ENCODE peak calls at places on chromosomes 13 and 19, in nine cellular contexts. One of them, this sample, is unnamed.

GRCh38 chr19:13861714-13862531 is 15.0 kb upstream of the NANOS3 start:
- DNase-seq in breast epithelium: peak; percentile 95
- DNase-seq in adrenal gland: peak; percentile 97
- DNase-seq in CD8-positive, alpha-beta memory T cell: peak; percentile 86
- DNase-seq in OCI-LY7: peak; percentile 76
- DNase-seq in CD4-positive, CD25-positive, alpha-beta regulatory T cell: peak; percentile 83
- DNase-seq in heart left ventricle: peak; percentile 95
- DNase-seq in neuronal stem cell: peak; percentile 88
- DNase-seq in thoracic aorta: peak; percentile 71
- DNase-seq in this sample: peak; percentile 85

GRCh38 chr13:97005631-97006262 is 11.5 kb upstream of the OXGR1 start:
- DNase-seq in OCI-LY7: no peak
- DNase-seq in adrenal gland: no peak
- DNase-seq in CD8-positive, alpha-beta memory T cell: no peak
- DNase-seq in thoracic aorta: no peak
- DNase-seq in breast epithelium: no peak
- DNase-seq in neuronal stem cell: no peak
- DNase-seq in heart left ventricle: no peak
- DNase-seq in CD4-positive, CD25-positive, alpha-beta regulatory T cell: no peak
- DNase-seq in this sample: no peak

GRCh38 chr19:43789029-43789428 is 8.3 kb upstream of the KCNN4 start:
- DNase-seq in breast epithelium: no peak
- DNase-seq in CD4-positive, CD25-positive, alpha-beta regulatory T cell: no peak
- DNase-seq in heart left ventricle: no peak
- DNase-seq in thoracic aorta: no peak
- DNase-seq in OCI-LY7: no peak
- DNase-seq in neuronal stem cell: peak; percentile 49
- DNase-seq in adrenal gland: no peak
- DNase-seq in CD8-positive, alpha-beta memory T cell: no peak
- DNase-seq in this sample: no peak

GRCh38 chr13:55244991-55245644 is 1895.6 kb upstream of the PRR20A start:
- DNase-seq in CD8-positive, alpha-beta memory T cell: no peak
- DNase-seq in thoracic aorta: no peak
- DNase-seq in breast epithelium: no peak
- DNase-seq in OCI-LY7: no peak
- DNase-seq in adrenal gland: no peak
- DNase-seq in neuronal stem cell: peak; percentile 9
- DNase-seq in heart left ventricle: no peak
- DNase-seq in CD4-positive, CD25-positive, alpha-beta regulatory T cell: no peak
- DNase-seq in this sample: no peak

GRCh38 chr13:40657961-40658360 is 8.5 kb downstream of the FOXO1 start:
- DNase-seq in CD8-positive, alpha-beta memory T cell: no peak
- DNase-seq in OCI-LY7: no peak
- DNase-seq in breast epithelium: no peak
- DNase-seq in adrenal gland: no peak
- DNase-seq in thoracic aorta: no peak
- DNase-seq in heart left ventricle: no peak
- DNase-seq in neuronal stem cell: no peak
- DNase-seq in CD4-positive, CD25-positive, alpha-beta regulatory T cell: no peak
- DNase-seq in this sample: no peak

GRCh38 chr19:45110811-45111210 is 17.8 kb downstream of the PPP1R37 start:
- DNase-seq in breast epithelium: no peak
- DNase-seq in thoracic aorta: no peak
- DNase-seq in heart left ventricle: no peak
- DNase-seq in CD8-positive, alpha-beta memory T cell: no peak
- DNase-seq in adrenal gland: no peak
- DNase-seq in neuronal stem cell: no peak
- DNase-seq in CD4-positive, CD25-positive, alpha-beta regulatory T cell: no peak
- DNase-seq in OCI-LY7: no peak
- DNase-seq in this sample: no peak

GRCh38 chr13:49441312-49441711 is 2.6 kb downstream of the CAB39L start:
- DNase-seq in breast epithelium: no peak
- DNase-seq in neuronal stem cell: no peak
- DNase-seq in OCI-LY7: no peak
- DNase-seq in CD4-positive, CD25-positive, alpha-beta regulatory T cell: no peak
- DNase-seq in heart left ventricle: no peak
- DNase-seq in thoracic aorta: no peak
- DNase-seq in adrenal gland: no peak
- DNase-seq in CD8-positive, alpha-beta memory T cell: no peak
- DNase-seq in this sample: no peak

GRCh38 chr19:46841458-46842083 is 9.1 kb downstream of the AP2S1 start:
- DNase-seq in adrenal gland: peak; percentile 92
- DNase-seq in neuronal stem cell: no peak
- DNase-seq in breast epithelium: no peak
- DNase-seq in CD8-positive, alpha-beta memory T cell: no peak
- DNase-seq in thoracic aorta: peak; percentile 47
- DNase-seq in CD4-positive, CD25-positive, alpha-beta regulatory T cell: no peak
- DNase-seq in OCI-LY7: no peak
- DNase-seq in heart left ventricle: peak; percentile 77
- DNase-seq in this sample: no peak

GRCh38 chr19:10936661-10937084 is 8.1 kb downstream of the TIMM29 start:
- DNase-seq in neuronal stem cell: peak; percentile 80
- DNase-seq in heart left ventricle: no peak
- DNase-seq in CD4-positive, CD25-positive, alpha-beta regulatory T cell: peak; percentile 62
- DNase-seq in breast epithelium: no peak
- DNase-seq in OCI-LY7: peak; percentile 88
- DNase-seq in CD8-positive, alpha-beta memory T cell: no peak
- DNase-seq in adrenal gland: peak; percentile 69
- DNase-seq in thoracic aorta: no peak
- DNase-seq in this sample: no peak

GRCh38 chr19:58518261-58519086 is 1.1 kb downstream of the ZBTB45 start:
- DNase-seq in heart left ventricle: no peak
- DNase-seq in OCI-LY7: peak; percentile 19
- DNase-seq in thoracic aorta: no peak
- DNase-seq in CD8-positive, alpha-beta memory T cell: no peak
- DNase-seq in CD4-positive, CD25-positive, alpha-beta regulatory T cell: no peak
- DNase-seq in neuronal stem cell: no peak
- DNase-seq in adrenal gland: no peak
- DNase-seq in breast epithelium: no peak
- DNase-seq in this sample: no peak

GRCh38 chr13:30861836-30862467 is 44.1 kb upstream of the MEDAG start:
- DNase-seq in heart left ventricle: no peak
- DNase-seq in CD8-positive, alpha-beta memory T cell: no peak
- DNase-seq in breast epithelium: no peak
- DNase-seq in neuronal stem cell: no peak
- DNase-seq in adrenal gland: no peak
- DNase-seq in thoracic aorta: no peak
- DNase-seq in CD4-positive, CD25-positive, alpha-beta regulatory T cell: no peak
- DNase-seq in OCI-LY7: no peak
- DNase-seq in this sample: no peak

GRCh38 chr13:30864352-30865130 is 41.5 kb upstream of the MEDAG start:
- DNase-seq in CD8-positive, alpha-beta memory T cell: no peak
- DNase-seq in breast epithelium: no peak
- DNase-seq in OCI-LY7: no peak
- DNase-seq in thoracic aorta: no peak
- DNase-seq in neuronal stem cell: no peak
- DNase-seq in adrenal gland: no peak
- DNase-seq in CD4-positive, CD25-positive, alpha-beta regulatory T cell: no peak
- DNase-seq in heart left ventricle: no peak
- DNase-seq in this sample: no peak

GRCh38 chr13:30862707-30863106 is 43.4 kb upstream of the MEDAG start:
- DNase-seq in heart left ventricle: peak; percentile 68
- DNase-seq in thoracic aorta: peak; percentile 64
- DNase-seq in CD8-positive, alpha-beta memory T cell: no peak
- DNase-seq in breast epithelium: peak; percentile 51
- DNase-seq in CD4-positive, CD25-positive, alpha-beta regulatory T cell: no peak
- DNase-seq in adrenal gland: peak; percentile 63
- DNase-seq in neuronal stem cell: no peak
- DNase-seq in OCI-LY7: no peak
- DNase-seq in this sample: no peak

GRCh38 chr13:30863796-30864195 is 42.3 kb upstream of the MEDAG start:
- DNase-seq in neuronal stem cell: no peak
- DNase-seq in breast epithelium: no peak
- DNase-seq in heart left ventricle: no peak
- DNase-seq in CD8-positive, alpha-beta memory T cell: no peak
- DNase-seq in thoracic aorta: no peak
- DNase-seq in CD4-positive, CD25-positive, alpha-beta regulatory T cell: no peak
- DNase-seq in OCI-LY7: no peak
- DNase-seq in adrenal gland: no peak
- DNase-seq in this sample: no peak

DNA sequence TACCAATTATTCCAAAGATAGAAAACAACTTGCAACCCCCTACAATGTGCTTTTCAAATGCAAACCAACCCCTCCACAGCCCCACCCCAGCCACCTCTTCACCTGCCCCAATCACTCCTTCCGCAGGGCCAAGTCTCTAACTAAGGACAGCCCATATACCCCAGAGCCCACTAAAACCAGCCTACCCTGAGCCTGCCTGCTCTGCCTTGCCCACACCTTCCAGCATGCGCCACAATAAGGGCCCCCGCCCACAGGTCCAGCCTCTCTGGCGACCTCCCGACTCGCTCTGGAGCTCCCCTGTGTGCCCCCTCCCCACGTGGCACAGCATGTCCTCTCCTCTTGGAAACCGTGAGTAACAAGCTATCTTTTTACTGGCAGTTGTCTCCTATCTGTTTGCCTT is 42.8 kb upstream of the MEDAG start:
- DNase-seq in CD8-positive, alpha-beta memory T cell: no peak
- DNase-seq in heart left ventricle: no peak
- DNase-seq in OCI-LY7: no peak
- DNase-seq in breast epithelium: no peak
- DNase-seq in neuronal stem cell: no peak
- DNase-seq in adrenal gland: no peak
- DNase-seq in thoracic aorta: no peak
- DNase-seq in CD4-positive, CD25-positive, alpha-beta regulatory T cell: no peak
- DNase-seq in this sample: no peak
- H3K27ac ChIP-seq in CD8-positive, alpha-beta memory T cell: no peak overlapping the region
- H3K27ac ChIP-seq in heart left ventricle: no peak overlapping the region
- H3K27ac ChIP-seq in OCI-LY7: no peak overlapping the region
- H3K27ac ChIP-seq in breast epithelium: peak overlapping the region; percentile 86
- H3K27ac ChIP-seq in neuronal stem cell: no peak overlapping the region
- H3K27ac ChIP-seq in adrenal gland: no peak overlapping the region
- H3K27ac ChIP-seq in thoracic aorta: peak overlapping the region; percentile 97
- H3K27ac ChIP-seq in CD4-positive, CD25-positive, alpha-beta regulatory T cell: no peak overlapping the region
- H3K27ac ChIP-seq in this sample: no peak overlapping the region

GRCh38 chr13:76153239-76153638 is 517.1 kb downstream of the LMO7 start:
- DNase-seq in OCI-LY7: no peak
- DNase-seq in neuronal stem cell: no peak
- DNase-seq in adrenal gland: no peak
- DNase-seq in thoracic aorta: no peak
- DNase-seq in breast epithelium: no peak
- DNase-seq in CD8-positive, alpha-beta memory T cell: no peak
- DNase-seq in CD4-positive, CD25-positive, alpha-beta regulatory T cell: no peak
- DNase-seq in heart left ventricle: no peak
- DNase-seq in this sample: no peak
- H3K27ac ChIP-seq in OCI-LY7: no peak overlapping the region
- H3K27ac ChIP-seq in neuronal stem cell: no peak overlapping the region
- H3K27ac ChIP-seq in adrenal gland: no peak overlapping the region
- H3K27ac ChIP-seq in thoracic aorta: no peak overlapping the region
- H3K27ac ChIP-seq in breast epithelium: no peak overlapping the region
- H3K27ac ChIP-seq in CD8-positive, alpha-beta memory T cell: no peak overlapping the region
- H3K27ac ChIP-seq in CD4-positive, CD25-positive, alpha-beta regulatory T cell: no peak overlapping the region
- H3K27ac ChIP-seq in heart left ventricle: no peak overlapping the region
- H3K27ac ChIP-seq in this sample: no peak overlapping the region

GRCh38 chr19:3601021-3601420 is 5.7 kb downstream of the TBXA2R start:
- DNase-seq in adrenal gland: no peak
- DNase-seq in neuronal stem cell: no peak
- DNase-seq in CD8-positive, alpha-beta memory T cell: no peak
- DNase-seq in CD4-positive, CD25-positive, alpha-beta regulatory T cell: no peak
- DNase-seq in OCI-LY7: no peak
- DNase-seq in heart left ventricle: no peak
- DNase-seq in thoracic aorta: no peak
- DNase-seq in breast epithelium: no peak
- DNase-seq in this sample: no peak

GRCh38 chr19:3605361-3605760 is 1.3 kb downstream of the TBXA2R start:
- DNase-seq in heart left ventricle: no peak
- DNase-seq in neuronal stem cell: no peak
- DNase-seq in OCI-LY7: no peak
- DNase-seq in breast epithelium: no peak
- DNase-seq in CD4-positive, CD25-positive, alpha-beta regulatory T cell: no peak
- DNase-seq in adrenal gland: no peak
- DNase-seq in thoracic aorta: no peak
- DNase-seq in CD8-positive, alpha-beta memory T cell: no peak
- DNase-seq in this sample: no peak

GRCh38 chr19:3604987-3605343 is 1.7 kb downstream of the TBXA2R start:
- DNase-seq in neuronal stem cell: no peak
- DNase-seq in CD8-positive, alpha-beta memory T cell: no peak
- DNase-seq in adrenal gland: no peak
- DNase-seq in CD4-positive, CD25-positive, alpha-beta regulatory T cell: no peak
- DNase-seq in breast epithelium: no peak
- DNase-seq in thoracic aorta: no peak
- DNase-seq in OCI-LY7: peak; percentile 40
- DNase-seq in heart left ventricle: no peak
- DNase-seq in this sample: no peak

GRCh38 chr19:3604227-3604986 is 2.3 kb downstream of the TBXA2R start:
- DNase-seq in CD8-positive, alpha-beta memory T cell: no peak
- DNase-seq in neuronal stem cell: no peak
- DNase-seq in breast epithelium: no peak
- DNase-seq in adrenal gland: no peak
- DNase-seq in heart left ventricle: no peak
- DNase-seq in OCI-LY7: no peak
- DNase-seq in thoracic aorta: no peak
- DNase-seq in CD4-positive, CD25-positive, alpha-beta regulatory T cell: no peak
- DNase-seq in this sample: no peak

DNA sequence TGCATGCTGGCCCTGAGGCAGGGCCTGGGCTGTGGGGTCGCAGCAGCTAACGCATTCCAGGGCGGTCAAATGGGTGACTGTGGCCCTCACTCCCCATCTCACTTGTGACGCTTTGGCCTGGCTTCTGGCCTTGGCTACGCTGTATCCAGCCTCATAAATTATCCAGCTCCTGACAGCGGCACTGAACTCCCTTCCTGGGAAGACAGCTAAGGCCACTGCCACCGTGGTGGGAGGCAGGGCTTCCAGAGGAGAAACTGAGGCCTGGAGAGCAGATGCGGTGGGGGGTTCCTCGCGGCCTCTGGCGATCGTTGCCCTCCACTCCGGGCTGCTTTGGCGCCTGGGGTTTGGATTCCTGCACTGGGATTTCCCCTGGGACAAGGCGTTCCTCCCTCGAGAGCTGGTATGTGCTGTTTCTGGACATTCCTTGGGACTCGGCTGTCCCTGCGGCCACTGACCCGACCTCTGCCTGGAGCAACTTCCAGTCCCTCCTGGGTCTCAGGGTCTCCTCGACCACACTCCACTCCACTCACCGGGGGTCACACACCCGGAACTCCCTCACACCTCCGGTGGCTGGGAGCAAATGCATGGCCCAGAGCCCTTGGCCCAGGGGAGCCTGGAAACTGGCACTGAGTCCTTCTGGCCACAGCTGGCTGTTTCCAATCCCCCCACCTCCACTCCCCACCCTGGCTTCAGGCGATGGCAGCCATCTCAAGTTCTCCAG is 3.4 kb downstream of the TBXA2R start:
- DNase-seq in breast epithelium: no peak
- DNase-seq in adrenal gland: peak; percentile 90
- DNase-seq in thoracic aorta: no peak
- DNase-seq in CD8-positive, alpha-beta memory T cell: no peak
- DNase-seq in CD4-positive, CD25-positive, alpha-beta regulatory T cell: no peak
- DNase-seq in heart left ventricle: no peak
- DNase-seq in neuronal stem cell: no peak
- DNase-seq in OCI-LY7: no peak
- DNase-seq in this sample: no peak
- H3K27ac ChIP-seq in breast epithelium: no peak overlapping the region
- H3K27ac ChIP-seq in adrenal gland: peak overlapping the region; percentile 94
- H3K27ac ChIP-seq in thoracic aorta: peak overlapping the region; percentile 99
- H3K27ac ChIP-seq in CD8-positive, alpha-beta memory T cell: no peak overlapping the region
- H3K27ac ChIP-seq in CD4-positive, CD25-positive, alpha-beta regulatory T cell: no peak overlapping the region
- H3K27ac ChIP-seq in heart left ventricle: no peak overlapping the region
- H3K27ac ChIP-seq in neuronal stem cell: no peak overlapping the region
- H3K27ac ChIP-seq in OCI-LY7: no peak overlapping the region
- H3K27ac ChIP-seq in this sample: no peak overlapping the region

GRCh38 chr19:56405062-56405461 is 930 bp downstream of the ZNF583 start:
- DNase-seq in OCI-LY7: no peak
- DNase-seq in breast epithelium: no peak
- DNase-seq in thoracic aorta: no peak
- DNase-seq in CD8-positive, alpha-beta memory T cell: no peak
- DNase-seq in neuronal stem cell: no peak
- DNase-seq in CD4-positive, CD25-positive, alpha-beta regulatory T cell: no peak
- DNase-seq in heart left ventricle: no peak
- DNase-seq in adrenal gland: no peak
- DNase-seq in this sample: no peak
- H3K27ac ChIP-seq in OCI-LY7: no peak overlapping the region
- H3K27ac ChIP-seq in breast epithelium: no peak overlapping the region
- H3K27ac ChIP-seq in thoracic aorta: no peak overlapping the region
- H3K27ac ChIP-seq in CD8-positive, alpha-beta memory T cell: no peak overlapping the region
- H3K27ac ChIP-seq in neuronal stem cell: no peak overlapping the region
- H3K27ac ChIP-seq in CD4-positive, CD25-positive, alpha-beta regulatory T cell: no peak overlapping the region
- H3K27ac ChIP-seq in heart left ventricle: no peak overlapping the region
- H3K27ac ChIP-seq in adrenal gland: no peak overlapping the region
- H3K27ac ChIP-seq in this sample: no peak overlapping the region

This sample was measured in caudate nucleus.